ENCODE peak calls at places on chromosomes 12 and 14, in four cellular contexts. B, H, P and V are unnamed samples.

GRCh38 chr12:100956311-100956852 is 161.8 kb downstream of the ANO4 start:
- DNase-seq in B (no peak), H (no peak), P (no peak), V (no peak)

GRCh38 chr12:90013409-90013808 is 304.8 kb upstream of the ATP2B1 start:
- DNase-seq in B (no peak), H (no peak), P (no peak), V (no peak)

GRCh38 chr12:125098676-125099406 is 33.6 kb downstream of the AACS start:
- DNase-seq in B (no peak), H (no peak), P (no peak), V (no peak)

GRCh38 chr12:107014050-107014449 is 27.1 kb upstream of the MTERF2 start:
- DNase-seq in B (no peak), H (peak), P (no peak), V (no peak)

GRCh38 chr12:98736352-98737326 is 91.5 kb downstream of the APAF1 start:
- DNase-seq in B (no peak), H (no peak), P (no peak), V (no peak)

GRCh38 chr14:99604766-99605298 is 825 bp upstream of the CCDC85C start:
- DNase-seq in B (no peak), H (no peak), P (peak), V (no peak)

GRCh38 chr12:56922032-56922431 is 12.2 kb downstream of the SDR9C7 start:
- DNase-seq in B (no peak), H (no peak), P (no peak), V (no peak)

GRCh38 chr12:54065677-54066076 is 12.0 kb downstream of the HOXC4 start:
- DNase-seq in B (no peak), H (no peak), P (no peak), V (no peak)

GRCh38 chr12:95601626-95602025 is 50.4 kb upstream of the USP44 start:
- DNase-seq in B (no peak), H (no peak), P (no peak), V (no peak)

GRCh38 chr14:52907949-52908348 is 42.9 kb downstream of the FERMT2 start:
- DNase-seq in B (no peak), H (no peak), P (no peak), V (no peak)

GRCh38 chr14:71361335-71361734 is 454.1 kb downstream of the PCNX1 start:
- DNase-seq in B (no peak), H (no peak), P (no peak), V (no peak)

GRCh38 chr12:88493651-88494050 is 86.6 kb downstream of the KITLG start:
- DNase-seq in B (no peak), H (no peak), P (no peak), V (no peak)

GRCh38 chr12:33357181-33357580 is 82.4 kb downstream of the SYT10 start:
- DNase-seq in B (no peak), H (no peak), P (no peak), V (no peak)

GRCh38 chr12:24118675-24119074 is 169.2 kb upstream of the SOX5 start:
- DNase-seq in B (no peak), H (no peak), P (no peak), V (no peak)

GRCh38 chr12:121789800-121790748 is 3.4 kb downstream of the RHOF start:
- DNase-seq in B (peak), H (no peak), P (peak), V (no peak)

GRCh38 chr12:4445156-4446020 is at the start of gene FGF6:
- DNase-seq in B (no peak), H (no peak), P (no peak), V (no peak)

GRCh38 chr12:90653051-90653450 is 301.9 kb downstream of the CCER1 start:
- DNase-seq in B (no peak), H (no peak), P (no peak), V (no peak)

GRCh38 chr12:121981456-121981855 is 40.2 kb upstream of the BCL7A start:
- DNase-seq in B (no peak), H (no peak), P (no peak), V (no peak)

GRCh38 chr12:123267991-123268843 is 3.4 kb downstream of the CDK2AP1 start:
- DNase-seq in B (no peak), H (no peak), P (no peak), V (no peak)

GRCh38 chr14:83473416-83473815 is 1939.8 kb upstream of the SEL1L start:
- DNase-seq in B (no peak), H (no peak), P (no peak), V (no peak)

GRCh38 chr12:65634626-65635331 is 189.5 kb upstream of the HMGA2 start:
- DNase-seq in B (no peak), H (no peak), P (no peak), V (no peak)

GRCh38 chr14:60878536-60878935 is 102.3 kb downstream of the TRMT5 start:
- DNase-seq in B (peak), H (no peak), P (no peak), V (no peak)

GRCh38 chr14:67584931-67585330 is 15.1 kb downstream of the PIGH start:
- DNase-seq in B (no peak), H (no peak), P (no peak), V (no peak)

GRCh38 chr12:106062693-106063092 is 76.1 kb downstream of the NUAK1 start:
- DNase-seq in B (no peak), H (no peak), P (no peak), V (no peak)

GRCh38 chr12:4089147-4089606 is 184.4 kb upstream of the CCND2 start:
- DNase-seq in B (no peak), H (no peak), P (peak), V (no peak)

GRCh38 chr14:88300817-88301216 is 22.3 kb downstream of the KCNK10 start:
- DNase-seq in B (no peak), H (no peak), P (no peak), V (no peak)

GRCh38 chr12:75964150-75964549 is 67.4 kb downstream of the PHLDA1 start:
- DNase-seq in B (no peak), H (no peak), P (no peak), V (no peak)

GRCh38 chr14:22554706-22555572 is 34.1 kb downstream of the DAD1 start:
- DNase-seq in B (no peak), H (no peak), P (no peak), V (no peak)

GRCh38 chr12:96623155-96623554 is 133.8 kb downstream of the CFAP54 start:
- DNase-seq in B (no peak), H (no peak), P (no peak), V (no peak)

GRCh38 chr12:96617178-96617577 is 127.8 kb downstream of the CFAP54 start:
- DNase-seq in B (no peak), H (no peak), P (no peak), V (no peak)
- TF ChIP-seq CTCF in B (no peak), H (no peak), P (peak), V (no peak)

GRCh38 chr12:52561880-52562449 is 9.0 kb upstream of the KRT71 start:
- DNase-seq in B (no peak), H (peak), P (no peak), V (no peak)
- TF ChIP-seq CTCF in B (no peak), H (peak), P (no peak), V (no peak)

DNA sequence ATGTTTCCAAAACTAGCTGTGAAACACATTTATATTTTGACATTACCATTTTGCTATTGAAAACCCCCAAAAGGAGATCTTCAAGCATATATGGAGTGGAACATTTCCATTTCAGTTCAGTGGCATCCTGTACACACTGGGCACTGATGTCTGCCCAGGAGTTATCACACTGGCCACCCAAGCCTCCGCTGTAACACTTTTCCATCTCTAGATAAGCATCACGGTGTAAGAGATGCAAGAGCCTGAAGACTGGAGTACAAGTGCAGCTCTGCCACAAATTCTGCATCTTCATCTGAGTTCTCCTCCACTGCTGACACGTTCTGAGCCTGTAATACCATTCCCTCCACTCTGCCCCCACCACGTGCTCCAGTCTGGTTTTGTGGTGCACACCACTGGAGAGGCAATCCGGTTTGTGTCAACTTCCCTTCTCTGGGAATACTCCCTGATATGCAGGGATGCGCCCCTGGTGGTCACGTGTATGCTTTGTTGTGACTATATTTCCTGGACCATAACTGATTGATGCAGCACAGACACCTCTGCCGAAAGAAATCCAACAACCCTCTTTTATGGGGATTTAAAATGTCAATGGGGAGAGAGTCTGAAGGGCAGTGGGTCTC is 12.7 kb downstream of the SPTLC2 start:
- DNase-seq in B (peak), H (no peak), P (no peak), V (no peak)
- TF ChIP-seq CTCF in B (no peak), H (no peak), P (no peak), V (no peak)

GRCh38 chr14:45287609-45288008 is 34.6 kb upstream of the MIS18BP1 start:
- DNase-seq in B (no peak), H (no peak), P (no peak), V (no peak)
- TF ChIP-seq CTCF in B (no peak), H (no peak), P (no peak), V (no peak)

DNA sequence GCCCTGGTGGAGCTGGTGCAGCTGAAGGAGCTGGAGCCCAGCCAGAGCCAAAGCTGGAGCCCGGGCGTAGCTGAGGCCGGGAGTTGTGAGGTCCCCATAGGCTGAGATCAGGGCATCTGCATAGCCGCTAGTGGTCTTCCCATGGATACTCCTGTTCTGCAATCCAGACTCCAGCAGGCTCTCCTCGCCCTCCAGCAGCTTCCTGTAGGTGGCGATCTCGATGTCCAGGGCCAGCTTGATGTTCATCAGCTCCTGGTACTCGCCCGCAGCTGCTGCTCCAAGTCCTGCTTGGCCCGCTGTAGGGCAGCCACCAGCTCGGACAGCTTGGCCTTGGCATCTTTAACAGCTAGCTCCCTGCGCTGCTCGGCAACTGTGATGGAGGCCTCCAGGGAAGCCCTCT is 966.1 kb downstream of the FSCB start:
- DNase-seq in B (no peak), H (no peak), P (peak), V (no peak)
- TF ChIP-seq CTCF in B (no peak), H (no peak), P (peak), V (no peak)

DNA sequence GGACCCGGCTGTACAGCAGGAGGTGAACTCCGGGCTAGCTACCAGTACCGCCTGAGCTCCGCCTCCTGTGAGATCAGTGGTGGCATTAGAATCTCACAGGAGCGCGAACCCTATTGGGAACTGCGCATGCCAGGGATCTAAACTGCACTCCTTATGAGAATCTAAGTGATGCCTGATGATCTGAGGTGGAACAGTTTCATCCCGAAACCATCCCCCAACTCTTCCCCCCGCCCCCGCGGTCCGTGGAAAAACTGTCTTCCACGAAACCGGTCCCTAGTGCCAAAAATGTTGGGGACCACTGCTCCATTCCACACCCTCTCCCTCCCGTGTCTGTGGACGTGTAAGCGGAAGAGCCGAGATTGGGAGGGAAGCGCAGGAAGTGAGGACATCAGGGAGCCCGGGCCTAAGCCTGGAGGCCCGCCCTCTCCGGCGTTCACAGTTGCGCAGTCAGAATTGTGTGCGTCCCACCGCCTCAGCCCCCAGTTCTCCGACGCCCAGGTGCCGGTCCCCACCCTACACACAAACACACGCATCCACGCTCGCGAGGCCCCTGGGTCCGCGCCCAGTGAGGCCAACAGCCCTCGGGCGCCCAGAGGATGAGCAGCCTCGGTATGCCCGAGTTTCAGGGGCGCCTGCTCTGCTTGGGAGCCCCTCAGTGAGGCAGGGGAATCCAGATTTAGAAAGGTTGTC is 1.8 kb upstream of the RNASE4 start:
- DNase-seq in B (peak), H (peak), P (peak), V (peak)
- TF ChIP-seq CTCF in B (no peak), H (no peak), P (no peak), V (no peak)